ENCODE peak calls at places on chromosomes 11 and 22, in ten cellular contexts. One of them, this sample, is unnamed.

GRCh38 chr22:20391222-20391621 is 2.7 kb upstream of the ZNF74 start:
- DNase-seq in tibial artery: no peak
- DNase-seq in mammary epithelial cell: no peak
- DNase-seq in neural progenitor cell: no peak
- DNase-seq in CD8-positive, alpha-beta T cell: no peak
- DNase-seq in small intestine: no peak
- DNase-seq in CD4-positive, alpha-beta memory T cell: no peak
- DNase-seq in BJ: no peak
- DNase-seq in kidney epithelial cell: no peak
- DNase-seq in heart right ventricle: no peak
- DNase-seq in this sample: no peak

GRCh38 chr11:10450451-10451398 is 4.3 kb upstream of the AMPD3 start:
- DNase-seq in tibial artery: no peak
- DNase-seq in mammary epithelial cell: peak; percentile 50
- DNase-seq in neural progenitor cell: peak; percentile 72
- DNase-seq in CD8-positive, alpha-beta T cell: peak; percentile 79
- DNase-seq in small intestine: peak; percentile 88
- DNase-seq in CD4-positive, alpha-beta memory T cell: peak; percentile 57
- DNase-seq in BJ: no peak
- DNase-seq in kidney epithelial cell: no peak
- DNase-seq in heart right ventricle: peak; percentile 20
- DNase-seq in this sample: no peak

GRCh38 chr11:102807921-102808320 is 10.0 kb upstream of the MMP1 start:
- DNase-seq in tibial artery: no peak
- DNase-seq in mammary epithelial cell: no peak
- DNase-seq in neural progenitor cell: peak; percentile 77
- DNase-seq in CD8-positive, alpha-beta T cell: no peak
- DNase-seq in small intestine: peak; percentile 28
- DNase-seq in CD4-positive, alpha-beta memory T cell: no peak
- DNase-seq in BJ: no peak
- DNase-seq in kidney epithelial cell: no peak
- DNase-seq in heart right ventricle: no peak
- DNase-seq in this sample: peak; percentile 57

GRCh38 chr22:21045585-21046294 is at the start of gene LRRC74B:
- DNase-seq in tibial artery: peak; percentile 90
- DNase-seq in mammary epithelial cell: peak; percentile 87
- DNase-seq in neural progenitor cell: peak; percentile 98
- DNase-seq in CD8-positive, alpha-beta T cell: peak; percentile 76
- DNase-seq in small intestine: peak; percentile 80
- DNase-seq in CD4-positive, alpha-beta memory T cell: peak; percentile 66
- DNase-seq in BJ: peak; percentile 64
- DNase-seq in kidney epithelial cell: peak; percentile 72
- DNase-seq in heart right ventricle: peak; percentile 89
- DNase-seq in this sample: peak; percentile 53

GRCh38 chr22:48254311-48254873 is 1491.9 kb downstream of the TBC1D22A start:
- DNase-seq in tibial artery: no peak
- DNase-seq in mammary epithelial cell: no peak
- DNase-seq in neural progenitor cell: no peak
- DNase-seq in CD8-positive, alpha-beta T cell: no peak
- DNase-seq in small intestine: no peak
- DNase-seq in CD4-positive, alpha-beta memory T cell: no peak
- DNase-seq in BJ: no peak
- DNase-seq in kidney epithelial cell: no peak
- DNase-seq in heart right ventricle: no peak
- DNase-seq in this sample: no peak

GRCh38 chr22:22106855-22107254 is 124.3 kb upstream of the TOP3B start:
- DNase-seq in tibial artery: no peak
- DNase-seq in mammary epithelial cell: no peak
- DNase-seq in neural progenitor cell: no peak
- DNase-seq in CD8-positive, alpha-beta T cell: no peak
- DNase-seq in small intestine: no peak
- DNase-seq in CD4-positive, alpha-beta memory T cell: no peak
- DNase-seq in BJ: no peak
- DNase-seq in kidney epithelial cell: no peak
- DNase-seq in heart right ventricle: no peak
- DNase-seq in this sample: no peak

GRCh38 chr11:79253280-79253679 is 187.6 kb downstream of the TENM4 start:
- DNase-seq in tibial artery: no peak
- DNase-seq in mammary epithelial cell: no peak
- DNase-seq in neural progenitor cell: peak; percentile 32
- DNase-seq in CD8-positive, alpha-beta T cell: no peak
- DNase-seq in small intestine: no peak
- DNase-seq in CD4-positive, alpha-beta memory T cell: no peak
- DNase-seq in BJ: no peak
- DNase-seq in kidney epithelial cell: no peak
- DNase-seq in heart right ventricle: no peak
- DNase-seq in this sample: no peak

GRCh38 chr11:37352485-37352884 is 754.4 kb upstream of the RAG2 start:
- DNase-seq in tibial artery: no peak
- DNase-seq in mammary epithelial cell: no peak
- DNase-seq in neural progenitor cell: peak; percentile 3
- DNase-seq in CD8-positive, alpha-beta T cell: no peak
- DNase-seq in small intestine: no peak
- DNase-seq in CD4-positive, alpha-beta memory T cell: no peak
- DNase-seq in BJ: no peak
- DNase-seq in kidney epithelial cell: no peak
- DNase-seq in heart right ventricle: no peak
- DNase-seq in this sample: no peak

DNA sequence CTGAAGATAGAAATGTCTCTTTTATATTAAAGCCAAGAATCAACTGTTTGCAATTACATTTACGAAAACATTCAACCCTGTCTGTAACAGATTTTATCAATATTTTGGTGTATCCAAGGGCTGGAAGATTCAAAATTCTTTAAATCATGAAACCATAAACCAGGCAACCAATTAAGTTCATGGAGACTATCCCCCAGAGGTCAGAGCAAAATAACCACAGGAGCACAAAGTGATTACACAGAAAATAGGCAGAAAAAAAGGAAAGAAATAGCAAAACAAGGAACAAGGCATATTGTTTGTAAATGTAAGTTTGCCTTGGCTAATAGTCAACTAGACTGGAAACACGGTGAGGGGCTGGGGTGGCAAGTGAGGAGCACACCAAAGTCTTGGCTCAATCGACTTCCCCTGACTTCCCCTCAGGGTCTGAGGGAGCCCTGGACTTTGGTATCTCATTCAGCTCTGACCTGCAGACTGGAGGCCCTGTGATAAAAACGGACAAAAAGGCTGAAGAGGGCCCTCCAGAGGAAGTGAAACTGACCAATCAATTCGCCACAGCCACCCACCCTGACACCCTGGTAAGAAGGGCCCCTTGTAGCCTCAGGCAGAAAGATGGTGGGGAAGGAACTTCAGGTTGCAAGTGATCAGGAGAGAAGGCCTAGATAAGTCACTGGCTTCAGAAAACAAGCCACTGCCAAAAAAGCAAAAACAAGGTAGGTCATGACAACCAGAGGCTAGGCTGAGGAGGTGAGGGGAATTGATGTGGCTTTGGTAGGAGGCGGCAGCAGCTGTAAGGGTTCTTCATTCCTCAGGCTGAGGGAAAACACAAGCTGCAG is 1.9 kb downstream of the SIK3 start:
- DNase-seq in tibial artery: no peak
- DNase-seq in mammary epithelial cell: no peak
- DNase-seq in neural progenitor cell: peak; percentile 64
- DNase-seq in CD8-positive, alpha-beta T cell: peak; percentile 63
- DNase-seq in small intestine: peak; percentile 24
- DNase-seq in CD4-positive, alpha-beta memory T cell: peak; percentile 82
- DNase-seq in BJ: peak; percentile 44
- DNase-seq in kidney epithelial cell: no peak
- DNase-seq in heart right ventricle: no peak
- DNase-seq in this sample: peak; percentile 68
- H3K4me3 ChIP-seq in tibial artery: peak overlapping the region; percentile 92
- H3K4me3 ChIP-seq in mammary epithelial cell: peak overlapping the region; percentile 90
- H3K4me3 ChIP-seq in neural progenitor cell: peak overlapping the region; percentile 98
- H3K4me3 ChIP-seq in CD8-positive, alpha-beta T cell: peak overlapping the region; percentile 84
- H3K4me3 ChIP-seq in small intestine: peak overlapping the region; percentile 16
- H3K4me3 ChIP-seq in CD4-positive, alpha-beta memory T cell: peak overlapping the region; percentile 79
- H3K4me3 ChIP-seq in BJ: peak overlapping the region; percentile 82
- H3K4me3 ChIP-seq in kidney epithelial cell: no peak overlapping the region
- H3K4me3 ChIP-seq in heart right ventricle: peak overlapping the region; percentile 86
- H3K4me3 ChIP-seq in this sample: peak overlapping the region; percentile 75

GRCh38 chr11:68581439-68581838 is 102.9 kb upstream of the GAL start:
- DNase-seq in tibial artery: peak; percentile 76
- DNase-seq in mammary epithelial cell: no peak
- DNase-seq in neural progenitor cell: no peak
- DNase-seq in CD8-positive, alpha-beta T cell: no peak
- DNase-seq in small intestine: no peak
- DNase-seq in CD4-positive, alpha-beta memory T cell: no peak
- DNase-seq in BJ: no peak
- DNase-seq in kidney epithelial cell: no peak
- DNase-seq in heart right ventricle: peak; percentile 43
- DNase-seq in this sample: no peak

GRCh38 chr11:68584097-68584496 is 100.2 kb upstream of the GAL start:
- DNase-seq in tibial artery: peak; percentile 70
- DNase-seq in mammary epithelial cell: peak; percentile 3
- DNase-seq in neural progenitor cell: peak; percentile 82
- DNase-seq in CD8-positive, alpha-beta T cell: peak; percentile 70
- DNase-seq in small intestine: peak; percentile 32
- DNase-seq in CD4-positive, alpha-beta memory T cell: peak; percentile 35
- DNase-seq in BJ: no peak
- DNase-seq in kidney epithelial cell: no peak
- DNase-seq in heart right ventricle: peak; percentile 46
- DNase-seq in this sample: peak; percentile 60

GRCh38 chr11:68582416-68583046 is 101.8 kb upstream of the GAL start:
- DNase-seq in tibial artery: no peak
- DNase-seq in mammary epithelial cell: peak; percentile 7
- DNase-seq in neural progenitor cell: no peak
- DNase-seq in CD8-positive, alpha-beta T cell: no peak
- DNase-seq in small intestine: no peak
- DNase-seq in CD4-positive, alpha-beta memory T cell: no peak
- DNase-seq in BJ: no peak
- DNase-seq in kidney epithelial cell: no peak
- DNase-seq in heart right ventricle: peak; percentile 26
- DNase-seq in this sample: no peak

GRCh38 chr11:68583047-68583446 is 101.3 kb upstream of the GAL start:
- DNase-seq in tibial artery: no peak
- DNase-seq in mammary epithelial cell: peak; percentile 49
- DNase-seq in neural progenitor cell: no peak
- DNase-seq in CD8-positive, alpha-beta T cell: no peak
- DNase-seq in small intestine: no peak
- DNase-seq in CD4-positive, alpha-beta memory T cell: no peak
- DNase-seq in BJ: no peak
- DNase-seq in kidney epithelial cell: no peak
- DNase-seq in heart right ventricle: no peak
- DNase-seq in this sample: no peak

DNA sequence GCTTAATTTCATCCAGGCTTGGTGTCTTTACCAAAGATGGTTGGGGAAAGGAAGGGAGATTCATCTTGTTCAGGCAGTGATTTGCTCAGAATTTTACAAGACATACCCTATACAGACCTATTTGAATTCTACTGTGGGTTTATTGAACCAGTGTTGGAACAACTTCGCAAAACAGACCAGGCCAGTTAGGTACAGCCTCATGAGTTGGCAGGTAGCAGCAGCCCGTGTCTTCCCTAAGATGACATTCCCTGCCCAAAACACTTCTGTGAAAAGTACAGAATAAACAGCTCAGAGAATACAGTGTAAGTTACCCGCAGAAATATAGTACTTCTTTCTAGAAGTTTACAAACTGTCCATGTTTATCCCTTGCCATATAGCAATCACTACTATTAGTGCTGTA is 102.4 kb upstream of the GAL start:
- DNase-seq in tibial artery: no peak
- DNase-seq in mammary epithelial cell: no peak
- DNase-seq in neural progenitor cell: no peak
- DNase-seq in CD8-positive, alpha-beta T cell: no peak
- DNase-seq in small intestine: no peak
- DNase-seq in CD4-positive, alpha-beta memory T cell: no peak
- DNase-seq in BJ: no peak
- DNase-seq in kidney epithelial cell: no peak
- DNase-seq in heart right ventricle: no peak
- DNase-seq in this sample: no peak
- H3K4me3 ChIP-seq in tibial artery: no peak overlapping the region
- H3K4me3 ChIP-seq in mammary epithelial cell: no peak overlapping the region
- H3K4me3 ChIP-seq in neural progenitor cell: no peak overlapping the region
- H3K4me3 ChIP-seq in CD8-positive, alpha-beta T cell: no peak overlapping the region
- H3K4me3 ChIP-seq in small intestine: no peak overlapping the region
- H3K4me3 ChIP-seq in CD4-positive, alpha-beta memory T cell: no peak overlapping the region
- H3K4me3 ChIP-seq in BJ: no peak overlapping the region
- H3K4me3 ChIP-seq in kidney epithelial cell: no peak overlapping the region
- H3K4me3 ChIP-seq in heart right ventricle: no peak overlapping the region
- H3K4me3 ChIP-seq in this sample: no peak overlapping the region

GRCh38 chr11:131218542-131218941 is 151.9 kb upstream of the NTM start:
- DNase-seq in tibial artery: no peak
- DNase-seq in mammary epithelial cell: no peak
- DNase-seq in neural progenitor cell: no peak
- DNase-seq in CD8-positive, alpha-beta T cell: no peak
- DNase-seq in small intestine: no peak
- DNase-seq in CD4-positive, alpha-beta memory T cell: no peak
- DNase-seq in BJ: no peak
- DNase-seq in kidney epithelial cell: no peak
- DNase-seq in heart right ventricle: no peak
- DNase-seq in this sample: no peak

GRCh38 chr11:131223198-131223975 is 147.0 kb upstream of the NTM start:
- DNase-seq in tibial artery: no peak
- DNase-seq in mammary epithelial cell: no peak
- DNase-seq in neural progenitor cell: no peak
- DNase-seq in CD8-positive, alpha-beta T cell: no peak
- DNase-seq in small intestine: no peak
- DNase-seq in CD4-positive, alpha-beta memory T cell: no peak
- DNase-seq in BJ: no peak
- DNase-seq in kidney epithelial cell: no peak
- DNase-seq in heart right ventricle: no peak
- DNase-seq in this sample: no peak

DNA sequence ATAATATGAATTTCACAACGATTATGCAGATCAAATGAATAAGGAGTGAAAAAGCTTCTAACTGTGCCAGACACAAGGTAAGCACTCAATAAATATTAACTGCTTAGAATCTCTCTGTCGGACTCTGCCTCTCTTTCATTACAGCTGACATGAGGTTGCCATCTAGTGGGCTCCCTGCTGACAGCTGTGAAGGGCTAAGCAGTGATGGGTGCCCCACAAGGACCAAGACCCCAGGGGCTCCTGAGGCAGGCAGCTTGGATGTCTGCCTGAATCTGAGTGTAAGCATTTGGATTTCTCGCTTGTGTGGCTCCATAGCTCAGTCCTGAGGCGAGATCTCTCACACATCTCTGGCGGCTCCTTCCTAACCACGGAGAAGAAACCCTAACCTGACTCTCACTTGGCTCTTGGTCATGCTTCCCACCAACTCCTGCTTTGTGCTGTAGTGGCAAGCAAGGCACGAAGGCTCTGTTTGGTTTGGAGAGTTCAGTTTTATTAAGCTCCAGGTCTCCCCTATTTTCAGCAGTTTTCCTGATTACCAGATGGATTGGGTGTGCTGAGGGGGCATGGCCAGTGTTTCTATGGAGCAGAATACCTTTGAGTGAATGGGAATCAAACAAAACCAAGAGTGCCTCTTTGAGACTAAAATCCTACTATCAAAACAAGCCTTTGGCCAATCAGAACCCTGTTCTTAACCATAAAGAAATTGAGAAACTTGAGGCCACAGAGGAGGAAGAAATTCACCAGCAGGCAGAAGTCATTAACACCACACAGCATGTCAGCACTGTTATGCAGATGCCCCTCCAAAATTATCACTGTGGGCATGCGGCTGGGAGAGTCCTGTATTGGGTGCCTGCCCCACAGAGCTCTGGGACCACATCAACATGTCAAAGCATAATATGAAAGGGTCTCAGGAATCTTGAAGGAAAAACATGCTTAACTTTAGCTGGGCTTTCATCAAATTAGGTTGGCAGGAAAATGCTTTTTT is 152.8 kb upstream of the NTM start:
- DNase-seq in tibial artery: no peak
- DNase-seq in mammary epithelial cell: no peak
- DNase-seq in neural progenitor cell: no peak
- DNase-seq in CD8-positive, alpha-beta T cell: no peak
- DNase-seq in small intestine: no peak
- DNase-seq in CD4-positive, alpha-beta memory T cell: no peak
- DNase-seq in BJ: no peak
- DNase-seq in kidney epithelial cell: no peak
- DNase-seq in heart right ventricle: no peak
- DNase-seq in this sample: no peak
- H3K4me3 ChIP-seq in tibial artery: no peak overlapping the region
- H3K4me3 ChIP-seq in mammary epithelial cell: no peak overlapping the region
- H3K4me3 ChIP-seq in neural progenitor cell: no peak overlapping the region
- H3K4me3 ChIP-seq in CD8-positive, alpha-beta T cell: no peak overlapping the region
- H3K4me3 ChIP-seq in small intestine: no peak overlapping the region
- H3K4me3 ChIP-seq in CD4-positive, alpha-beta memory T cell: no peak overlapping the region
- H3K4me3 ChIP-seq in BJ: no peak overlapping the region
- H3K4me3 ChIP-seq in kidney epithelial cell: no peak overlapping the region
- H3K4me3 ChIP-seq in heart right ventricle: no peak overlapping the region
- H3K4me3 ChIP-seq in this sample: no peak overlapping the region

GRCh38 chr11:124897681-124898680 is at the start of gene ROBO4:
- DNase-seq in tibial artery: peak; percentile 79
- DNase-seq in mammary epithelial cell: peak; percentile 94
- DNase-seq in neural progenitor cell: no peak
- DNase-seq in CD8-positive, alpha-beta T cell: peak; percentile 47
- DNase-seq in small intestine: no peak
- DNase-seq in CD4-positive, alpha-beta memory T cell: no peak
- DNase-seq in BJ: peak; percentile 79
- DNase-seq in kidney epithelial cell: peak; percentile 67
- DNase-seq in heart right ventricle: peak; percentile 83
- DNase-seq in this sample: no peak
- H3K4me3 ChIP-seq in tibial artery: peak within 1 kb of the TSS; percentile 4
- H3K4me3 ChIP-seq in mammary epithelial cell: no peak within 1 kb of the TSS
- H3K4me3 ChIP-seq in neural progenitor cell: no peak within 1 kb of the TSS
- H3K4me3 ChIP-seq in CD8-positive, alpha-beta T cell: no peak within 1 kb of the TSS
- H3K4me3 ChIP-seq in small intestine: no peak within 1 kb of the TSS
- H3K4me3 ChIP-seq in CD4-positive, alpha-beta memory T cell: no peak within 1 kb of the TSS
- H3K4me3 ChIP-seq in BJ: no peak within 1 kb of the TSS
- H3K4me3 ChIP-seq in kidney epithelial cell: no peak within 1 kb of the TSS
- H3K4me3 ChIP-seq in heart right ventricle: peak within 1 kb of the TSS; percentile 55
- H3K4me3 ChIP-seq in this sample: no peak within 1 kb of the TSS

This sample was measured in Jurkat, Clone E6-1.